ENCODE peak calls at places on chromosomes 4 and X, in seven cellular contexts. P is CD4-positive, alpha-beta memory T cell; J is Peyer's patch; O is A673; X is spleen; A is tibial nerve; K is heart right ventricle. L is an unnamed sample. For H3K36me3 and H3K4me1, the result is how much of the 10 kb centered on the place peaks cover.

GRCh38 chr4:122091397-122091796 is 60.7 kb upstream of the BLTP1 start:
- DNase-seq in P (no peak), J (no peak), O (no peak), X (no peak), A (no peak), K (no peak), L (no peak)

GRCh38 chr4:172983014-172983413 is 185.6 kb upstream of the GALNT7 start:
- DNase-seq in P (no peak), J (no peak), O (no peak), X (no peak), A (no peak), K (no peak), L (no peak)

GRCh38 chr4:2871466-2871865 is 27.8 kb downstream of the ADD1 start:
- DNase-seq in P (no peak), J (no peak), O (no peak), X (no peak), A (no peak), K (no peak), L (no peak)

GRCh38 chr4:77481856-77482255 is 123.8 kb upstream of the CXCL13 start:
- DNase-seq in P (no peak), J (no peak), O (no peak), X (no peak), A (no peak), K (no peak), L (no peak)

GRCh38 chrX:51641421-51642021 is 22.8 kb upstream of the CENPVL3 start:
- DNase-seq in P (peak), J (no peak), O (peak), X (no peak), A (no peak), K (no peak), L (no peak)

GRCh38 chrX:17027931-17028330 is 81.5 kb downstream of the REPS2 start:
- DNase-seq in P (no peak), J (no peak), O (no peak), X (no peak), A (no peak), K (no peak), L (no peak)

GRCh38 chr4:152935661-152936445 is at the start of gene FHDC1:
- DNase-seq in P (no peak), J (peak), O (no peak), X (peak), A (no peak), K (no peak), L (no peak)

GRCh38 chrX:51608071-51608470 is 10.6 kb downstream of the CENPVL3 start:
- DNase-seq in P (no peak), J (no peak), O (no peak), X (no peak), A (no peak), K (no peak), L (no peak)

GRCh38 chrX:114038358-114038757 is 545.5 kb upstream of the HTR2C start:
- DNase-seq in P (no peak), J (no peak), O (no peak), X (no peak), A (no peak), K (no peak), L (no peak)

GRCh38 chr4:1608821-1609500 is 75.2 kb downstream of the FAM53A start:
- DNase-seq in P (no peak), J (no peak), O (no peak), X (peak), A (no peak), K (no peak), L (no peak)

GRCh38 chr4:173365359-173365996 is 5.3 kb upstream of the SAP30 start:
- DNase-seq in P (no peak), J (no peak), O (no peak), X (no peak), A (no peak), K (no peak), L (no peak)

GRCh38 chrX:55057691-55058249 is 17.1 kb upstream of the PAGE2B start:
- DNase-seq in P (peak), J (peak), O (peak), X (no peak), A (peak), K (peak), L (peak)

DNA sequence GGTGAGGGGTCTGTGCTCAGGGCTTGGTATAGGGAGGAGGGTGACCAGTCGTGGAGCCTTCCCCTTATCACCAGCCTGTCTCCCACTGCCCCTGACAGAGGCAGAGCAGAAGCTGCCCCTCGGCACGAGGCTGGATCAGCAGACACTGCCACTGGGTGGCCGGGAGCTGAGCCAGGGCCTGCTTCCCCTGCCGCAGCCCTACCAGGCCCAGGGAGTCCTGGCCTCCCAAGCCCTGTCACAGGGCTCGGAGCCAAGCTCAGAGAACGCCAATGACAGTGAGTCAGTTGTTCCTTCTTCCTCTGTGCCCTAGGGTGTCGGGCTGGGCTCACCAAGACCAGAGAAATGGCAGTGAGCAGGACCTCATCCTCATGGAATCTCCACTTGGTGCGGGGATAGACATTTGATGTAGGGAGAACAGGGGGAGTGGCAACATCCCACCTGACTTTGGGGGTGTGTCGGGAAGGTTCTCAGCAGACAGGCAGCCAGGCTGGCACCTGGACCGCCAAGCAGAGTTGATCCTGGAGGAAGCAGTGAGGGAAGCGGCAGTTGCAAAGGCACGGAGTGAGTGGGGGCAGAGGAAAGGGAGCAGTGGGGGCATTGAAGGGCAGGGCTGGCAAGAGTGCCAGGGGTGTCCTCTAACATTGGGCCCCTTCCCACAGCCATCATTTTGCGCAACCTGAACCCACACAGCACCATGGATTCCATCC is 14.3 kb upstream of the UBA1 start:
- DNase-seq in P (no peak), J (no peak), O (no peak), X (peak), A (no peak), K (peak), L (no peak)
- H3K36me3 ChIP-seq in P (under half), J (under half), O (under half), X (half or more), A (under half), K (under half), L (half or more)

DNA sequence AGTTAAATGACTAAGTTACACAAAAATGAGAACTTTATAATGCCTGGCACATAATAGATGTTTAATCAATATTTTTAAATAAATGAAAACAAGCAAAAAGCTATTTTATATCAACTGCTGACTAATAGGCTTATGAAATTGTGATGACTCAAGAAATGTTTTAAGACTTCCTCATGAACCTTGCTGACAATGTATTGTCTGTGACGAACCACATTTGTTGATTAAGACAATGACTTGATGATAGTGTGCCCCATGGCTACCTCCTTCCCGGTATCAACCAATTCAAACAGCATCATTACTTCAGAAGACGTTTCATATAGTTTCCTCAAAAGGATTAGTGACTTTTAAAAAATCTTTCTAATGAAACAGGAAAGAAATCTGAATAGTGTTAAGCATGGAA is 7.9 kb downstream of the CXCL6 start:
- DNase-seq in P (no peak), J (no peak), O (no peak), X (no peak), A (no peak), K (no peak), L (no peak)
- H3K27ac ChIP-seq in P (no peak), J (no peak), O (no peak), X (no peak), A (no peak), K (no peak), L (no peak)

DNA sequence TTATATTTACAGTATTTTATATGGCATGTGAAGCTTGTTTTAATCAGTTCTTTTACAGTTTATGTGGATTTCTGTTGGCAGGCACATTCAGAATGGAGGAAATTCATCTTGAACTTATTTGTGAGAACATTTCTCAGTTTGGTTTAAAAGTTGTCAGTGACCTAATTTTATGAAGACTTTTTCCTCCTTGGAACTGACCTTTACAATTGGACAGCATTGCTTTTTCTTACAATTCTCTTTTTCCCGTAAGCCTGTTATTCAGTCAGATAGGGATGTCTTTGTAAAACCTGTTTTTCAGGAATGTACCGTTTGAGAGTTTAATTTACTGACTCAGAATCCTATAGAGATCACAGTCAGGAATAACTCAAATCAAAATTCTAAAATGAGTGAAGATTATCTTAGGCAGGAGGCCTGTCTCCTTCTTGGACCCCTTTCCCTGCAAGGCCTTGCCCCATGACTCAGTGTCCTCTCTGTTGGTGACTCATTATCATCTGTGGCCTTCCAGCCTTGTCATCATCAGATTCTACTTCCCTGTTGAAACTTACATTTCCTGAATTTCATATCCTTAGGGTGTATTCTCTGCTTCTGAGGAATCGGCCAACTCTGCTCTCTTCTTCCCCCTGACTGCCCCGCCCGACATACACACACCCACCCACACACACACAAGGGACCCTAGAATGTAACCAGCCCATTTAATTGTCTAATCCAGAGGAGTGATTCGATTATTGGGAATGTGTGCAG is 99.7 kb downstream of the ARHGAP10 start:
- DNase-seq in P (no peak), J (peak), O (peak), X (no peak), A (no peak), K (peak), L (no peak)
- H3K4me1 ChIP-seq in P (under half), J (under half), O (under half), X (under half), A (half or more), K (under half), L (under half)

GRCh38 chr4:105466580-105466979 is 7.3 kb downstream of the PPA2 start:
- DNase-seq in P (no peak), J (no peak), O (no peak), X (no peak), A (no peak), K (no peak), L (no peak)
- H3K36me3 ChIP-seq in P (under half), J (under half), O (under half), X (under half), A (under half), K (under half), L (under half)